ENCODE peak calls at places on chromosomes 16 and 17, in eight cellular contexts. B is left ventricle myocardium inferior, Z is AG04449, M is A673, C is breast epithelium, O is choroid plexus epithelial cell, R is HFF-Myc, J is AG10803. P is an unnamed sample.
A peak's percentile ranks its signal among the peaks of the same experiment; 100 is the strongest.

GRCh38 chr16:89370081-89370511 is 120.3 kb downstream of the ANKRD11 start:
- DNase-seq in B (no peak), Z (peak; percentile 28), M (no peak), C (no peak), O (peak; percentile 79), R (no peak), J (peak; percentile 66), P (peak; percentile 63)

GRCh38 chr17:81406117-81406953 is 11.1 kb downstream of the BAHCC1 start:
- DNase-seq in B (no peak), Z (no peak), M (peak; percentile 68), C (no peak), O (no peak), R (no peak), J (no peak), P (no peak)

GRCh38 chr17:4186244-4186920 is 43.4 kb downstream of the CYB5D2 start:
- DNase-seq in B (no peak), Z (no peak), M (no peak), C (no peak), O (peak; percentile 37), R (no peak), J (no peak), P (no peak)

GRCh38 chr17:81062014-81062413 is 27.1 kb downstream of the BAIAP2 start:
- DNase-seq in B (no peak), Z (no peak), M (no peak), C (no peak), O (no peak), R (no peak), J (no peak), P (no peak)

GRCh38 chr17:37527249-37527851 is 37.7 kb downstream of the DUSP14 start:
- DNase-seq in B (no peak), Z (no peak), M (peak; percentile 39), C (no peak), O (peak; percentile 82), R (no peak), J (peak; percentile 66), P (peak; percentile 49)

GRCh38 chr17:66831383-66832220 is 3.3 kb upstream of the CACNG5 start:
- DNase-seq in B (no peak), Z (no peak), M (peak; percentile 86), C (no peak), O (no peak), R (no peak), J (no peak), P (no peak)

GRCh38 chr16:29023279-29024278 is 38.7 kb downstream of the LAT start:
- DNase-seq in B (no peak), Z (no peak), M (no peak), C (no peak), O (peak; percentile 7), R (no peak), J (no peak), P (peak; percentile 19)

GRCh38 chr17:81978901-81979298 is 1.5 kb downstream of the ASPSCR1 start:
- DNase-seq in B (no peak), Z (no peak), M (no peak), C (no peak), O (no peak), R (no peak), J (no peak), P (no peak)

GRCh38 chr16:87918314-87918713 is 18.0 kb downstream of the CA5A start:
- DNase-seq in B (no peak), Z (no peak), M (no peak), C (no peak), O (no peak), R (no peak), J (peak; percentile 77), P (peak; percentile 54)

GRCh38 chr17:82876602-82877391 is 37.0 kb upstream of the ZNF750 start:
- DNase-seq in B (peak; percentile 78), Z (no peak), M (peak; percentile 17), C (peak; percentile 85), O (peak; percentile 88), R (peak; percentile 29), J (peak; percentile 83), P (peak; percentile 91)

GRCh38 chr17:82876149-82876548 is 36.3 kb upstream of the ZNF750 start:
- DNase-seq in B (no peak), Z (no peak), M (no peak), C (no peak), O (peak; percentile 69), R (no peak), J (peak; percentile 34), P (peak; percentile 24)

GRCh38 chr16:30148101-30148500 is 25.1 kb upstream of the MAPK3 start:
- DNase-seq in B (no peak), Z (no peak), M (no peak), C (no peak), O (no peak), R (no peak), J (no peak), P (no peak)

GRCh38 chr16:63982156-63982555 is 1139.7 kb downstream of the CDH11 start:
- DNase-seq in B (no peak), Z (no peak), M (peak; percentile 40), C (no peak), O (no peak), R (no peak), J (no peak), P (no peak)

GRCh38 chr16:12565423-12565822 is 238.3 kb downstream of the CPPED1 start:
- DNase-seq in B (no peak), Z (no peak), M (no peak), C (no peak), O (no peak), R (no peak), J (no peak), P (no peak)

DNA sequence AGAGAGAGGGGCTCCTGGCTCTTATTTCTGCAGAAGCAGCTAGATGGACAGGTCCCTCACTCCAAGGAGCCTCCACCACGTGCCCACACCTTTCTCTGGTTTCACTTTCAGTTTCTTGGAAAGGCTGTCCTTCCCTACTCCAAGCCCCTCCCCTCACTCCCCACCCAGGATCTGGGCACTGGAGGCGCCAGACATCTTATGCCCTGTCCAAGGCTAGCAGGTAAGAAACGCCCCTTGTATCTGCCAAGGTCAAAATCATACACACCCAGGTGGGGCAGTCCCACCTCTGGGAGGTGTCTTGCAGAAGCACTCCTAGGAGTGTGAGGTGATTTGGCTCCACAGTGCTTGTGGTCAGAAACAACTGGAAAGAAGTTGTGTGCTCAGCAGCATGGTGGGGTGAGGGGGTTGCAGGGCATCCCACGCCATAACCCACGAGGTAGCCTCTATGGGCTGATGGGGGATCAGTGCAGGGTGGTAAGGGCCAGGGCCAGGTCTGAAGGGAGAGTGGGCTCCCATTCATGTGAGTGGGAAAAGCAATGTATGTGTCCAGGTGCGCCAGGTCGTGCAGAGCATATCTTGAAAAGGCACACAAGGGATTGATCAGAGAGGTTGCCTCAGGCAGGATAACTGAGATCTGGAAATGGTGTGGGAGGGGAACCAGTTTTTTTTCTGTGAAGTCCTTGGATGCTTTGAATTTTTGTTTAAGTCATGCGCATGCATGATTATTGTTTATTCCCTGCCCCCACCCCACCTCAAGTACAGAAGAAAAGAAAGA is 31.8 kb upstream of the PRM1 start:
- DNase-seq in B (no peak), Z (no peak), M (peak; percentile 45), C (no peak), O (peak; percentile 75), R (no peak), J (peak; percentile 77), P (no peak)
- H3K4me3 ChIP-seq in B (no peak overlapping the region), Z (no peak overlapping the region), M (no peak overlapping the region), C (no peak overlapping the region), O (no peak overlapping the region), R (no peak overlapping the region), J (no peak overlapping the region), P (no peak overlapping the region)

DNA sequence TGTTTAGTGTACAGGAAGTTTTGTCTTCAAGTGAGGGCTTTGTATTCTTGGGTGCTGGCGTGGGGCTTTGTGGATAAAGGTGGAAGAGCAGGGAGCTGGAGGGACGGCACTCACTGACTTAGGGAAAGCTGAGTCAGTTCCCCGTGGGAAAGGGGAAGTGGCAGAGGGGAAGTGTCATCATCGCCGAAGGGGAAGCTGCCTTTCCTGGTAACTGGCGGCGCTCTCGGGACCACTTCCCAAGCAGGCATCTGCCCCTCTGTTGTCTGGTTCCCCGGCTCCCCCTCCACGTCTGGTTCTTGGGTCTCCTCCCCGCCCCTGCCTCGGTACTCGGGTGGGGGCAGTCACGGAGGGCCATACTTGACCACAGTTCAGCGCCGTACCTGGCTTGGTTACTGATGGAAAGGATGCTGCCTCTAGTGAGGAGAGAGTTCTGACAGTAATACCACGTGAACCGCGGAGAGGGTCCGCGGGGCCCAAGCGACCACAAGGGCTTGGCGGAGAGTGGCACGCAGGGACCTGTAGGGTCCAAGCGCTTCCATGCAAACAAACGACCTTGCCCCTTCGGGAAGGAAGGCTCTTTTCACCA is 9.0 kb downstream of the KDM6B start:
- DNase-seq in B (peak; percentile 70), Z (no peak), M (no peak), C (peak; percentile 72), O (peak; percentile 79), R (no peak), J (peak; percentile 85), P (peak; percentile 94)
- TF ChIP-seq CTCF in B (no peak), Z (no peak), M (no peak), C (no peak), O (peak; percentile 6), R (no peak), J (no peak), P (no peak)

GRCh38 chr16:31148896-31149295 is 970 bp downstream of the PRSS36 start:
- DNase-seq in B (no peak), Z (no peak), M (no peak), C (no peak), O (no peak), R (no peak), J (no peak), P (no peak)
- H3K4me3 ChIP-seq in B (no peak overlapping the region), Z (no peak overlapping the region), M (no peak overlapping the region), C (no peak overlapping the region), O (no peak overlapping the region), R (no peak overlapping the region), J (no peak overlapping the region), P (no peak overlapping the region)

GRCh38 chr17:56316604-56317003 is 163.3 kb downstream of the ANKFN1 start:
- DNase-seq in B (no peak), Z (no peak), M (no peak), C (no peak), O (no peak), R (no peak), J (no peak), P (no peak)

GRCh38 chr17:56322991-56323390 is 169.7 kb downstream of the ANKFN1 start:
- DNase-seq in B (no peak), Z (no peak), M (no peak), C (no peak), O (no peak), R (no peak), J (no peak), P (peak; percentile 8)

GRCh38 chr17:56317351-56318208 is 164.3 kb downstream of the ANKFN1 start:
- DNase-seq in B (no peak), Z (no peak), M (no peak), C (no peak), O (no peak), R (no peak), J (no peak), P (no peak)

GRCh38 chr17:56320443-56320842 is 167.2 kb downstream of the ANKFN1 start:
- DNase-seq in B (no peak), Z (no peak), M (no peak), C (no peak), O (no peak), R (no peak), J (no peak), P (no peak)

DNA sequence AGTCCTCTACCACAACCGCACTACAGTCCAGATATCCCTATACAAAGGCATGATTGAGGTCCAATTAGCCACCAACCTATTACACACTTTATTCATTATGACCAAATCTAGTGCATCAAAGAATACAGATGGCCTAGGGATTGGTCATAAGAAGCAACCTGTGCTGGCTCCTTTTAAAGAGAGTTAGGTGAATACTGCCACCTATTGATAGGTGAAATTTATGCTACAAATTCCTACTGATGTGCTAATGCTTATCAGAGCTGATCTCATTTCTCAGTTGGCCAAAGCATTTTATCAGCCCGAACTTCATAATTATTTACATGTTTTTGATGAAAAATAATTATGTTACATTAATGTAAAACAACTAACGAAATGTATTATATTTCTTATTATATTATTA is 166.3 kb downstream of the ANKFN1 start:
- DNase-seq in B (no peak), Z (no peak), M (peak; percentile 58), C (no peak), O (peak; percentile 71), R (peak; percentile 31), J (peak; percentile 70), P (peak; percentile 68)
- TF ChIP-seq CTCF in B (peak; percentile 66), Z (peak; percentile 19), M (peak; percentile 61), C (peak; percentile 47), O (peak; percentile 54), R (peak; percentile 45), J (peak; percentile 76), P (peak; percentile 42)